ENCODE peak calls at places on chromosomes 11 and 22, in four cellular contexts. B is activated naive CD4-positive, alpha-beta T cell treated with Interleukin-2 at 50 U/mL for 16 hours; G is M059J; M is left colon. R is an unnamed sample.

GRCh38 chr11:119790476-119790875 is 61.5 kb upstream of the NECTIN1 start:
- DNase-seq in B (no peak), G (no peak), M (no peak), R (no peak)

GRCh38 chr11:57255618-57256017 is 18.6 kb upstream of the APLNR start:
- DNase-seq in B (no peak), G (no peak), M (no peak), R (no peak)

GRCh38 chr11:13343931-13344717 is 66.5 kb downstream of the BMAL1 start:
- DNase-seq in B (peak), G (peak), M (peak), R (peak)

GRCh38 chr11:3219281-3219892 is 774 bp upstream of the MRGPRG start:
- DNase-seq in B (no peak), G (no peak), M (no peak), R (peak)

GRCh38 chr11:3903207-3903896 is 47.9 kb downstream of the STIM1 start:
- DNase-seq in B (no peak), G (peak), M (no peak), R (no peak)

GRCh38 chr11:128879817-128880216 is 11.3 kb upstream of the KCNJ5 start:
- DNase-seq in B (no peak), G (no peak), M (no peak), R (no peak)

GRCh38 chr22:26322179-26322905 is 106.7 kb upstream of the ASPHD2 start:
- DNase-seq in B (no peak), G (peak), M (no peak), R (no peak)

GRCh38 chr11:62601114-62601363 is 626 bp downstream of the MTA2 start:
- DNase-seq in B (peak), G (peak), M (no peak), R (no peak)

GRCh38 chr22:18965526-18966421 is 29.7 kb upstream of the PRODH start:
- DNase-seq in B (no peak), G (no peak), M (no peak), R (no peak)

GRCh38 chr11:94060401-94060800 is 39.2 kb downstream of the HEPHL1 start:
- DNase-seq in B (no peak), G (no peak), M (no peak), R (no peak)

R was measured in GM13976.